ENCODE peak calls at places on chromosomes 1 and 21, in nine cellular contexts. O, H, F, C, K, I, R, Y and G are unnamed samples.
A peak's percentile ranks its signal among the peaks of the same experiment; 100 is the strongest.

GRCh38 chr1:83559090-83559489 is 439.8 kb downstream of the TTLL7 start:
- DNase-seq in R (no peak), F (no peak), Y (no peak), I (no peak), K (no peak), O (no peak), C (no peak), H (no peak), G (no peak)

GRCh38 chr1:194043984-194044755 is 857.8 kb upstream of the B3GALT2 start:
- DNase-seq in I (no peak), C (peak; percentile 29), O (no peak), F (no peak), K (no peak), R (no peak), Y (peak; percentile 50), H (no peak), G (no peak)

GRCh38 chr1:106937104-106937503 is 119.4 kb upstream of the PRMT6 start:
- DNase-seq in R (no peak), C (peak; percentile 69), K (no peak), F (no peak), O (no peak), Y (peak; percentile 95), I (no peak), H (no peak), G (no peak)

GRCh38 chr1:225877570-225877969 is 4.6 kb downstream of the TMEM63A start:
- DNase-seq in K (peak; percentile 57), R (no peak), H (peak; percentile 77), Y (peak; percentile 35), C (peak; percentile 47), F (peak; percentile 42), O (peak; percentile 67), I (peak; percentile 79), G (no peak)

GRCh38 chr1:211236633-211237321 is 22.4 kb upstream of the RCOR3 start:
- DNase-seq in H (no peak), K (no peak), O (no peak), I (no peak), C (peak; percentile 41), R (no peak), Y (peak; percentile 36), F (no peak), G (no peak)

GRCh38 chr1:151822404-151822803 is 9.2 kb downstream of the RORC start:
- DNase-seq in R (no peak), H (no peak), F (no peak), I (no peak), O (no peak), K (no peak), C (no peak), Y (no peak), G (no peak)

GRCh38 chr21:45507888-45508508 is 34.2 kb downstream of the SLC19A1 start:
- DNase-seq in C (no peak), I (no peak), H (peak; percentile 5), O (no peak), K (peak; percentile 10), F (no peak), R (no peak), Y (no peak), G (no peak)

GRCh38 chr1:25573591-25573930 is 30.2 kb downstream of the LDLRAP1 start:
- DNase-seq in H (no peak), I (no peak), F (no peak), K (no peak), Y (no peak), O (peak; percentile 39), C (no peak), R (peak; percentile 57), G (no peak)

GRCh38 chr1:234957330-234958065 is 171.1 kb downstream of the TOMM20 start:
- DNase-seq in R (no peak), K (peak; percentile 56), Y (peak; percentile 98), I (no peak), F (no peak), C (peak; percentile 84), O (peak; percentile 73), H (no peak), G (no peak)

GRCh38 chr1:41454406-41454805 is 30.1 kb downstream of the EDN2 start:
- DNase-seq in Y (peak; percentile 70), F (no peak), R (no peak), O (peak; percentile 78), K (no peak), C (peak; percentile 65), H (peak; percentile 79), I (no peak), G (no peak)

GRCh38 chr1:19038096-19038495 is 81.6 kb upstream of the IFFO2 start:
- DNase-seq in I (no peak), C (no peak), O (no peak), H (no peak), Y (no peak), F (no peak), K (no peak), R (no peak), G (no peak)

GRCh38 chr21:30921129-30921528 is 39.7 kb upstream of the KRTAP11-1 start:
- DNase-seq in R (no peak), I (no peak), H (no peak), F (no peak), Y (no peak), O (no peak), K (no peak), C (no peak), G (no peak)

GRCh38 chr1:169508432-169509338 is 22.9 kb upstream of the SLC19A2 start:
- DNase-seq in O (no peak), H (no peak), R (no peak), C (no peak), K (no peak), I (no peak), Y (no peak), F (no peak), G (no peak)

GRCh38 chr21:33993286-33994231 is 78.0 kb upstream of the ATP5PO start:
- DNase-seq in Y (no peak), O (no peak), F (no peak), H (no peak), R (no peak), C (no peak), I (no peak), K (no peak), G (no peak)

DNA sequence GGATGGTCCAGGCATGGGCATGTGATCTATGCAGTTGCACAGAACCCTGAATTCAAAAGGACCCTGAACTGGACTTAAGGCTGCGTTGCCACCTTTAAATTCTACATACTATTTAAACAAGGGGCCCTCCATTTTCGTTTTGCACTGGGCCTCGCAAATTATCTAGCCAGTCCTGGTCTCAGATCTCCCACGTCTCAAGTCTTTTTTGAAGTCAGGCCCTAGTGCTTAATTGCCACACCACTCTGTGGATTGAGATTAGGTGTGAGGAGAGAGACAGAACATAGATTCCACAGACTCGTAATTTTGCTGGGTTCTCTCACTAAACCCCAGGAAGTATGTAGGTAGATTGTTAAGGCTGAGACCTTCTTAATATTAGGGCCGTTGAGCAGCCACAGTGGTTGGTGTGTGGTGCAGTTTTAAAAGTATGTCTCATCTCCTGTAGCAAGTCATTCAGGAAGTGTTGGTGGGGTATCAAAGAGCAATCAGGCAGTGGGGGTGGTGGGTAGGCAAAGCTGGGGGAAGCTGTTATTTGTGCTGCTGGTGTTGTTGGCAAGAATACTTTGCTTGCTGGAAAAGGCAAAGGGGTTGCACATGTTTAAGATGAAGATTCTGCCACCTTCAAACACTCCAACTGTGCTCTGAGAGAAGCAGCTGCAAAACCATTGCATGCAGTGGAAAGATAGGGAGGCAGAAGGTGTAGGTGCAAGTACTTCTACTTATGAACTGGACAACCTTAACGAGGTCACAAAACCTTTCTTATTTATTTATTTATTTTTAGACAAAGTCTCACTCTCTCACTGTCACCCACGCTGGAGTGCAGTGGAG is 11.2 kb downstream of the CD84 start:
- DNase-seq in F (no peak), I (no peak), Y (no peak), H (no peak), R (no peak), C (no peak), O (peak; percentile 22), K (no peak), G (no peak)
- H3K4me1 ChIP-seq in F (peaks cover 2% of the 10 kb centered on the region), I (no peaks in the 10 kb centered on the region), Y (no peaks in the 10 kb centered on the region), H (no peaks in the 10 kb centered on the region), R (no peaks in the 10 kb centered on the region), C (no peaks in the 10 kb centered on the region), O (no peaks in the 10 kb centered on the region), K (no peaks in the 10 kb centered on the region), G (no peaks in the 10 kb centered on the region)

GRCh38 chr1:244448279-244449036 is 3.3 kb downstream of the ADSS2 start:
- DNase-seq in K (no peak), C (no peak), R (no peak), I (no peak), O (no peak), F (no peak), H (no peak), Y (no peak), G (no peak)
- H3K4me1 ChIP-seq in K (peaks cover 8% of the 10 kb centered on the region), C (peaks cover 27% of the 10 kb centered on the region), R (peaks cover 7% of the 10 kb centered on the region), I (peaks cover 44% of the 10 kb centered on the region), O (peaks cover 35% of the 10 kb centered on the region), F (peaks cover 55% of the 10 kb centered on the region), H (peaks cover 3% of the 10 kb centered on the region), Y (peaks cover 22% of the 10 kb centered on the region), G (peaks cover 60% of the 10 kb centered on the region)

DNA sequence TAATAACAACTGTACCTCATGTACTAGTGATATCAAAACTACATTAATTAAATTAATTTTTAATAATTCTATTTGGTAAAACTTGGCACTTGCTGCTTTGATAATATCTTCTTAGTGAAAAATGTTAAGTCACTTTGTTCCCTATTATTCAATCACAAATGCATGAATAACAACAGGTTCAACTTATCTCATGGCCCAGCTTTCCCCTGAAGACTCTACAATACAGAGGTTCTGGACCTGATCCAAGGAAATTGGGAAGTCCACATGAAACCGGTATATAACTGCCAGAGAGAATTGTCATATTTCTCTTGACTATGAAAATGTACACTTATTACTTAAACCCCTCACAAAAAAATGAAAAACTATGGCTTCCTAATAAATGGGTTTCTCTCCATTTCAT is 33.9 kb upstream of the PTPRC start:
- DNase-seq in K (no peak), F (no peak), O (no peak), R (no peak), Y (no peak), I (no peak), H (no peak), C (no peak), G (no peak)
- H3K4me1 ChIP-seq in K (no peaks in the 10 kb centered on the region), F (no peaks in the 10 kb centered on the region), O (no peaks in the 10 kb centered on the region), R (no peaks in the 10 kb centered on the region), Y (no peaks in the 10 kb centered on the region), I (no peaks in the 10 kb centered on the region), H (no peaks in the 10 kb centered on the region), C (no peaks in the 10 kb centered on the region), G (no peaks in the 10 kb centered on the region)

GRCh38 chr1:205665216-205665757 is 15.0 kb downstream of the SLC45A3 start:
- DNase-seq in I (no peak), K (no peak), C (no peak), O (no peak), F (no peak), R (no peak), Y (no peak), H (no peak), G (no peak)
- H3K4me1 ChIP-seq in I (no peaks in the 10 kb centered on the region), K (peaks cover 2% of the 10 kb centered on the region), C (peaks cover 13% of the 10 kb centered on the region), O (peaks cover 62% of the 10 kb centered on the region), F (peaks cover 23% of the 10 kb centered on the region), R (peaks cover 6% of the 10 kb centered on the region), Y (no peaks in the 10 kb centered on the region), H (peaks cover 4% of the 10 kb centered on the region), G (peaks cover 5% of the 10 kb centered on the region)